ENCODE peak calls at places on chromosomes 6 and 20, in ten cellular contexts. R, J, W, O, S, E, I, Y, G and T are unnamed samples.

GRCh38 chr20:15613530-15613929 is 959.7 kb downstream of the KIF16B start:
- DNase-seq in R (no peak), J (no peak), W (no peak), O (peak; percentile 41), S (no peak), E (no peak), I (no peak), Y (no peak), G (no peak), T (no peak)

GRCh38 chr6:163718537-163718936 is 304.0 kb downstream of the QKI start:
- DNase-seq in R (no peak), J (no peak), W (no peak), O (no peak), S (no peak), E (no peak), I (no peak), Y (no peak), G (no peak), T (no peak)

GRCh38 chr20:5463007-5463686 is 146.4 kb upstream of the PROKR2 start:
- DNase-seq in R (no peak), J (no peak), W (no peak), O (no peak), S (no peak), E (no peak), I (no peak), Y (no peak), G (no peak), T (no peak)

GRCh38 chr6:157840776-157841175 is 17.7 kb downstream of the SNX9 start:
- DNase-seq in R (no peak), J (peak; percentile 73), W (no peak), O (peak; percentile 42), S (no peak), E (no peak), I (no peak), Y (no peak), G (no peak), T (no peak)

GRCh38 chr6:128282956-128283355 is 237.4 kb downstream of the PTPRK start:
- DNase-seq in R (no peak), J (no peak), W (no peak), O (no peak), S (no peak), E (peak; percentile 19), I (no peak), Y (no peak), G (no peak), T (no peak)

GRCh38 chr6:166512567-166512966 is 73.9 kb downstream of the RAMACL start:
- DNase-seq in R (no peak), J (no peak), W (peak; percentile 46), O (no peak), S (peak; percentile 50), E (peak; percentile 78), I (no peak), Y (no peak), G (peak; percentile 7), T (no peak)

GRCh38 chr20:57346477-57346876 is 4.6 kb upstream of the RAE1 start:
- DNase-seq in R (peak; percentile 75), J (peak; percentile 92), W (peak; percentile 60), O (peak; percentile 30), S (peak; percentile 88), E (peak; percentile 68), I (peak; percentile 28), Y (no peak), G (peak; percentile 60), T (no peak)

GRCh38 chr6:133432021-133432989 is 191.1 kb downstream of the EYA4 start:
- DNase-seq in R (no peak), J (no peak), W (no peak), O (no peak), S (no peak), E (no peak), I (no peak), Y (no peak), G (no peak), T (no peak)

GRCh38 chr20:36744764-36745191 is 1.1 kb downstream of the NDRG3 start:
- DNase-seq in R (no peak), J (peak; percentile 79), W (no peak), O (no peak), S (no peak), E (no peak), I (no peak), Y (peak; percentile 86), G (no peak), T (no peak)

GRCh38 chr20:436476-436875 is 25.9 kb downstream of the TBC1D20 start:
- DNase-seq in R (no peak), J (no peak), W (no peak), O (no peak), S (no peak), E (no peak), I (no peak), Y (no peak), G (no peak), T (no peak)

GRCh38 chr6:118859517-118860064 is 34.4 kb upstream of the ASF1A start:
- DNase-seq in R (no peak), J (no peak), W (no peak), O (no peak), S (no peak), E (no peak), I (no peak), Y (no peak), G (no peak), T (no peak)

GRCh38 chr6:125872259-125872921 is 81.6 kb downstream of the NCOA7 start:
- DNase-seq in R (no peak), J (no peak), W (no peak), O (no peak), S (no peak), E (no peak), I (no peak), Y (no peak), G (no peak), T (no peak)

GRCh38 chr20:20856306-20856705 is 143.9 kb upstream of the RALGAPA2 start:
- DNase-seq in R (no peak), J (no peak), W (no peak), O (no peak), S (no peak), E (no peak), I (no peak), Y (no peak), G (no peak), T (no peak)

GRCh38 chr20:44632103-44632752 is 19.3 kb downstream of the ADA start:
- DNase-seq in R (no peak), J (no peak), W (no peak), O (no peak), S (no peak), E (no peak), I (no peak), Y (no peak), G (no peak), T (no peak)

GRCh38 chr20:63309261-63310071 is 16.5 kb downstream of the COL20A1 start:
- DNase-seq in R (no peak), J (peak; percentile 63), W (no peak), O (no peak), S (peak; percentile 19), E (peak; percentile 36), I (no peak), Y (no peak), G (peak; percentile 19), T (no peak)

GRCh38 chr20:52972190-52972937 is at the start of gene TSHZ2:
- DNase-seq in R (peak; percentile 81), J (peak; percentile 83), W (peak; percentile 56), O (no peak), S (no peak), E (peak; percentile 23), I (no peak), Y (no peak), G (no peak), T (peak; percentile 6)

GRCh38 chr6:169964440-169965212 is 213.2 kb downstream of the ERMARD start:
- DNase-seq in R (no peak), J (no peak), W (no peak), O (no peak), S (no peak), E (no peak), I (no peak), Y (no peak), G (no peak), T (no peak)

GRCh38 chr6:104612541-104612940 is 247.2 kb downstream of the HACE1 start:
- DNase-seq in R (no peak), J (no peak), W (no peak), O (no peak), S (no peak), E (no peak), I (no peak), Y (no peak), G (no peak), T (no peak)

GRCh38 chr20:13006825-13007224 is 1.9 kb upstream of the SPTLC3 start:
- DNase-seq in R (no peak), J (peak; percentile 71), W (no peak), O (no peak), S (no peak), E (no peak), I (no peak), Y (no peak), G (no peak), T (no peak)

GRCh38 chr6:40997256-40997957 is 41.6 kb downstream of the UNC5CL start:
- DNase-seq in R (no peak), J (peak; percentile 64), W (no peak), O (no peak), S (no peak), E (no peak), I (no peak), Y (no peak), G (no peak), T (no peak)

GRCh38 chr20:59835448-59836395 is 97.7 kb downstream of the SYCP2 start:
- DNase-seq in R (peak; percentile 88), J (peak; percentile 41), W (no peak), O (no peak), S (no peak), E (no peak), I (no peak), Y (no peak), G (no peak), T (no peak)

GRCh38 chr6:116111552-116112528 is 11.2 kb downstream of the NT5DC1 start:
- DNase-seq in R (no peak), J (peak; percentile 61), W (no peak), O (no peak), S (peak; percentile 67), E (peak; percentile 15), I (no peak), Y (no peak), G (no peak), T (no peak)

GRCh38 chr6:156808287-156808686 is 31.1 kb downstream of the ARID1B start:
- DNase-seq in R (no peak), J (peak; percentile 38), W (no peak), O (no peak), S (peak; percentile 56), E (no peak), I (no peak), Y (no peak), G (no peak), T (no peak)

GRCh38 chr6:8958894-8959511 is 523.7 kb upstream of the SLC35B3 start:
- DNase-seq in R (no peak), J (peak; percentile 18), W (no peak), O (peak; percentile 32), S (no peak), E (no peak), I (no peak), Y (no peak), G (no peak), T (no peak)

GRCh38 chr6:35360349-35361138 is 18.2 kb downstream of the PPARD start:
- DNase-seq in R (no peak), J (peak; percentile 52), W (no peak), O (no peak), S (no peak), E (no peak), I (no peak), Y (peak; percentile 75), G (no peak), T (no peak)

GRCh38 chr20:1150218-1150617 is 31.8 kb downstream of the PSMF1 start:
- DNase-seq in R (no peak), J (peak; percentile 67), W (no peak), O (peak; percentile 8), S (no peak), E (no peak), I (no peak), Y (no peak), G (no peak), T (no peak)

GRCh38 chr6:117346142-117346930 is 79.4 kb downstream of the ROS1 start:
- DNase-seq in R (no peak), J (peak; percentile 58), W (peak; percentile 26), O (no peak), S (peak; percentile 61), E (peak; percentile 5), I (no peak), Y (no peak), G (no peak), T (no peak)

GRCh38 chr20:50838322-50838625 is 43.4 kb downstream of the BCAS4 start:
- DNase-seq in R (no peak), J (no peak), W (no peak), O (no peak), S (no peak), E (no peak), I (no peak), Y (no peak), G (no peak), T (no peak)